ENCODE peak calls at places on chromosomes 4 and X, in eight cellular contexts. One of them, this sample, is unnamed.
A peak's percentile ranks its signal among the peaks of the same experiment; 100 is the strongest.

GRCh38 chr4:114378306-114378903 is 220.2 kb upstream of the UGT8 start:
- DNase-seq in epithelial cell of prostate: no peak
- DNase-seq in MCF 10A: peak; percentile 55
- DNase-seq in CD4-positive, alpha-beta memory T cell: no peak
- DNase-seq in GM12865: no peak
- DNase-seq in KG1: no peak
- DNase-seq in GM06990: no peak
- DNase-seq in T-helper 9 cell: no peak
- DNase-seq in this sample: no peak

GRCh38 chr4:1792832-1793495 is at the start of gene FGFR3:
- DNase-seq in epithelial cell of prostate: no peak
- DNase-seq in GM06990: peak; percentile 35
- DNase-seq in CD4-positive, alpha-beta memory T cell: peak; percentile 21
- DNase-seq in GM12865: peak; percentile 22
- DNase-seq in T-helper 9 cell: peak; percentile 28
- DNase-seq in MCF 10A: peak; percentile 41
- DNase-seq in KG1: no peak
- DNase-seq in this sample: no peak

GRCh38 chrX:145213504-145213903 is 33.8 kb upstream of the SPANXN1 start:
- DNase-seq in CD4-positive, alpha-beta memory T cell: no peak
- DNase-seq in GM12865: peak; percentile 1
- DNase-seq in KG1: no peak
- DNase-seq in T-helper 9 cell: no peak
- DNase-seq in GM06990: no peak
- DNase-seq in MCF 10A: peak; percentile 65
- DNase-seq in epithelial cell of prostate: no peak
- DNase-seq in this sample: peak; percentile 9

GRCh38 chrX:40061871-40062524 is 35.8 kb downstream of the BCOR start:
- DNase-seq in KG1: no peak
- DNase-seq in T-helper 9 cell: no peak
- DNase-seq in GM12865: no peak
- DNase-seq in GM06990: no peak
- DNase-seq in MCF 10A: no peak
- DNase-seq in CD4-positive, alpha-beta memory T cell: no peak
- DNase-seq in epithelial cell of prostate: no peak
- DNase-seq in this sample: no peak

GRCh38 chrX:68286980-68287379 is 146.3 kb downstream of the OPHN1 start:
- DNase-seq in epithelial cell of prostate: no peak
- DNase-seq in T-helper 9 cell: no peak
- DNase-seq in CD4-positive, alpha-beta memory T cell: no peak
- DNase-seq in MCF 10A: no peak
- DNase-seq in GM06990: no peak
- DNase-seq in KG1: no peak
- DNase-seq in GM12865: no peak
- DNase-seq in this sample: no peak

GRCh38 chr4:52856802-52857201 is 5.3 kb upstream of the RASL11B start:
- DNase-seq in T-helper 9 cell: no peak
- DNase-seq in CD4-positive, alpha-beta memory T cell: no peak
- DNase-seq in epithelial cell of prostate: no peak
- DNase-seq in MCF 10A: no peak
- DNase-seq in KG1: no peak
- DNase-seq in GM12865: no peak
- DNase-seq in GM06990: no peak
- DNase-seq in this sample: no peak

GRCh38 chrX:119763836-119764387 is 5.5 kb downstream of the SOWAHD start:
- DNase-seq in MCF 10A: no peak
- DNase-seq in KG1: no peak
- DNase-seq in GM06990: no peak
- DNase-seq in GM12865: no peak
- DNase-seq in T-helper 9 cell: no peak
- DNase-seq in CD4-positive, alpha-beta memory T cell: no peak
- DNase-seq in epithelial cell of prostate: no peak
- DNase-seq in this sample: no peak

GRCh38 chr4:184263910-184264732 is 46.4 kb upstream of the ENPP6 start:
- DNase-seq in epithelial cell of prostate: peak; percentile 51
- DNase-seq in MCF 10A: peak; percentile 95
- DNase-seq in T-helper 9 cell: peak; percentile 94
- DNase-seq in GM06990: peak; percentile 73
- DNase-seq in GM12865: peak; percentile 98
- DNase-seq in KG1: peak; percentile 53
- DNase-seq in CD4-positive, alpha-beta memory T cell: peak; percentile 88
- DNase-seq in this sample: peak; percentile 60

GRCh38 chr4:4689694-4690440 is 148.0 kb upstream of the STX18 start:
- DNase-seq in epithelial cell of prostate: no peak
- DNase-seq in KG1: no peak
- DNase-seq in CD4-positive, alpha-beta memory T cell: no peak
- DNase-seq in MCF 10A: no peak
- DNase-seq in GM12865: peak; percentile 91
- DNase-seq in GM06990: peak; percentile 66
- DNase-seq in T-helper 9 cell: no peak
- DNase-seq in this sample: no peak

GRCh38 chrX:57752866-57753265 is 72.8 kb upstream of the NLRP2B start:
- DNase-seq in GM12865: no peak
- DNase-seq in CD4-positive, alpha-beta memory T cell: no peak
- DNase-seq in epithelial cell of prostate: no peak
- DNase-seq in T-helper 9 cell: no peak
- DNase-seq in KG1: no peak
- DNase-seq in GM06990: no peak
- DNase-seq in MCF 10A: no peak
- DNase-seq in this sample: no peak

GRCh38 chrX:22095306-22095705 is 63.2 kb downstream of the PHEX start:
- DNase-seq in T-helper 9 cell: no peak
- DNase-seq in KG1: no peak
- DNase-seq in CD4-positive, alpha-beta memory T cell: no peak
- DNase-seq in GM06990: no peak
- DNase-seq in GM12865: no peak
- DNase-seq in MCF 10A: no peak
- DNase-seq in epithelial cell of prostate: no peak
- DNase-seq in this sample: no peak

GRCh38 chr4:78545275-78546246 is 6.0 kb upstream of the ANXA3 start:
- DNase-seq in KG1: no peak
- DNase-seq in CD4-positive, alpha-beta memory T cell: no peak
- DNase-seq in GM12865: no peak
- DNase-seq in T-helper 9 cell: no peak
- DNase-seq in epithelial cell of prostate: no peak
- DNase-seq in GM06990: no peak
- DNase-seq in MCF 10A: peak; percentile 47
- DNase-seq in this sample: no peak

GRCh38 chr4:28149762-28150161 is 1289.1 kb downstream of the STIM2 start:
- DNase-seq in KG1: no peak
- DNase-seq in MCF 10A: no peak
- DNase-seq in GM06990: no peak
- DNase-seq in epithelial cell of prostate: no peak
- DNase-seq in CD4-positive, alpha-beta memory T cell: no peak
- DNase-seq in T-helper 9 cell: no peak
- DNase-seq in GM12865: no peak
- DNase-seq in this sample: no peak

GRCh38 chr4:124727331-124727730 is 14.8 kb upstream of the ANKRD50 start:
- DNase-seq in T-helper 9 cell: no peak
- DNase-seq in epithelial cell of prostate: no peak
- DNase-seq in MCF 10A: no peak
- DNase-seq in KG1: no peak
- DNase-seq in CD4-positive, alpha-beta memory T cell: no peak
- DNase-seq in GM12865: no peak
- DNase-seq in GM06990: no peak
- DNase-seq in this sample: no peak

GRCh38 chr4:19961092-19961491 is 290.6 kb upstream of the SLIT2 start:
- DNase-seq in GM12865: no peak
- DNase-seq in T-helper 9 cell: no peak
- DNase-seq in GM06990: no peak
- DNase-seq in CD4-positive, alpha-beta memory T cell: no peak
- DNase-seq in MCF 10A: no peak
- DNase-seq in epithelial cell of prostate: no peak
- DNase-seq in KG1: no peak
- DNase-seq in this sample: no peak

GRCh38 chr4:148651991-148652390 is 209.8 kb upstream of the NR3C2 start:
- DNase-seq in CD4-positive, alpha-beta memory T cell: no peak
- DNase-seq in KG1: no peak
- DNase-seq in GM06990: no peak
- DNase-seq in GM12865: no peak
- DNase-seq in epithelial cell of prostate: no peak
- DNase-seq in T-helper 9 cell: no peak
- DNase-seq in MCF 10A: no peak
- DNase-seq in this sample: no peak

GRCh38 chr4:184746532-184746870 is 12.6 kb upstream of the CENPU start:
- DNase-seq in T-helper 9 cell: no peak
- DNase-seq in GM12865: no peak
- DNase-seq in KG1: no peak
- DNase-seq in CD4-positive, alpha-beta memory T cell: no peak
- DNase-seq in epithelial cell of prostate: no peak
- DNase-seq in MCF 10A: peak; percentile 55
- DNase-seq in GM06990: no peak
- DNase-seq in this sample: no peak

GRCh38 chrX:119495734-119496520 is 27.7 kb downstream of the SLC25A5 start:
- DNase-seq in MCF 10A: no peak
- DNase-seq in epithelial cell of prostate: no peak
- DNase-seq in T-helper 9 cell: no peak
- DNase-seq in GM12865: no peak
- DNase-seq in CD4-positive, alpha-beta memory T cell: peak; percentile 14
- DNase-seq in GM06990: no peak
- DNase-seq in KG1: no peak
- DNase-seq in this sample: peak; percentile 13

GRCh38 chr4:81885016-81885415 is 413.3 kb upstream of the RASGEF1B start:
- DNase-seq in KG1: no peak
- DNase-seq in T-helper 9 cell: no peak
- DNase-seq in CD4-positive, alpha-beta memory T cell: no peak
- DNase-seq in GM06990: no peak
- DNase-seq in epithelial cell of prostate: no peak
- DNase-seq in MCF 10A: no peak
- DNase-seq in GM12865: no peak
- DNase-seq in this sample: no peak